ENCODE peak calls at places on chromosomes 4 and X, in eight cellular contexts. One of them, this sample, is unnamed.

GRCh38 chrX:68440438-68440837 is 7.1 kb upstream of the OPHN1 start:
- DNase-seq in NCI-H774: no peak
- DNase-seq in adrenal gland: no peak
- DNase-seq in AG09309: no peak
- DNase-seq in NCI-H446 treated with DMSO at 0.1 percent for 48 hours: no peak
- DNase-seq in endothelial cell of umbilical vein: no peak
- DNase-seq in activated CD4-positive, CD25-positive, alpha-beta regulatory T cell: no peak
- DNase-seq in stimulated activated CD4-positive, alpha-beta T cell treated with anti-CD3 and anti-CD28 coated beads, Interleukin-1b, Interleukin-23, amount 100 ng/mL, for 48 hours: no peak
- DNase-seq in this sample: no peak

GRCh38 chr4:82551734-82552133 is 10.1 kb downstream of the TMEM150C start:
- DNase-seq in activated CD4-positive, CD25-positive, alpha-beta regulatory T cell: no peak
- DNase-seq in adrenal gland: no peak
- DNase-seq in AG09309: no peak
- DNase-seq in endothelial cell of umbilical vein: no peak
- DNase-seq in stimulated activated CD4-positive, alpha-beta T cell treated with anti-CD3 and anti-CD28 coated beads, Interleukin-1b, Interleukin-23, amount 100 ng/mL, for 48 hours: no peak
- DNase-seq in NCI-H774: no peak
- DNase-seq in NCI-H446 treated with DMSO at 0.1 percent for 48 hours: no peak
- DNase-seq in this sample: no peak

GRCh38 chr4:40335508-40335860 is 351 bp downstream of the CHRNA9 start:
- DNase-seq in adrenal gland: no peak
- DNase-seq in endothelial cell of umbilical vein: no peak
- DNase-seq in stimulated activated CD4-positive, alpha-beta T cell treated with anti-CD3 and anti-CD28 coated beads, Interleukin-1b, Interleukin-23, amount 100 ng/mL, for 48 hours: no peak
- DNase-seq in NCI-H446 treated with DMSO at 0.1 percent for 48 hours: no peak
- DNase-seq in activated CD4-positive, CD25-positive, alpha-beta regulatory T cell: no peak
- DNase-seq in NCI-H774: no peak
- DNase-seq in AG09309: no peak
- DNase-seq in this sample: no peak

GRCh38 chr4:2768124-2768523 is 12.0 kb upstream of the TNIP2 start:
- DNase-seq in NCI-H446 treated with DMSO at 0.1 percent for 48 hours: no peak
- DNase-seq in activated CD4-positive, CD25-positive, alpha-beta regulatory T cell: no peak
- DNase-seq in adrenal gland: no peak
- DNase-seq in stimulated activated CD4-positive, alpha-beta T cell treated with anti-CD3 and anti-CD28 coated beads, Interleukin-1b, Interleukin-23, amount 100 ng/mL, for 48 hours: no peak
- DNase-seq in endothelial cell of umbilical vein: no peak
- DNase-seq in NCI-H774: no peak
- DNase-seq in AG09309: no peak
- DNase-seq in this sample: no peak

GRCh38 chrX:135094726-135095125 is 25.6 kb downstream of the ETDB start:
- DNase-seq in NCI-H446 treated with DMSO at 0.1 percent for 48 hours: no peak
- DNase-seq in stimulated activated CD4-positive, alpha-beta T cell treated with anti-CD3 and anti-CD28 coated beads, Interleukin-1b, Interleukin-23, amount 100 ng/mL, for 48 hours: no peak
- DNase-seq in NCI-H774: no peak
- DNase-seq in endothelial cell of umbilical vein: no peak
- DNase-seq in activated CD4-positive, CD25-positive, alpha-beta regulatory T cell: no peak
- DNase-seq in AG09309: no peak
- DNase-seq in adrenal gland: peak; percentile 38
- DNase-seq in this sample: no peak

GRCh38 chr4:15587649-15588048 is 67.5 kb downstream of the FBXL5 start:
- DNase-seq in AG09309: no peak
- DNase-seq in NCI-H774: no peak
- DNase-seq in endothelial cell of umbilical vein: no peak
- DNase-seq in NCI-H446 treated with DMSO at 0.1 percent for 48 hours: no peak
- DNase-seq in activated CD4-positive, CD25-positive, alpha-beta regulatory T cell: no peak
- DNase-seq in adrenal gland: no peak
- DNase-seq in stimulated activated CD4-positive, alpha-beta T cell treated with anti-CD3 and anti-CD28 coated beads, Interleukin-1b, Interleukin-23, amount 100 ng/mL, for 48 hours: no peak
- DNase-seq in this sample: no peak

GRCh38 chrX:111352424-111352823 is 59.6 kb downstream of the DCX start:
- DNase-seq in AG09309: no peak
- DNase-seq in activated CD4-positive, CD25-positive, alpha-beta regulatory T cell: no peak
- DNase-seq in adrenal gland: peak; percentile 9
- DNase-seq in NCI-H446 treated with DMSO at 0.1 percent for 48 hours: peak; percentile 88
- DNase-seq in endothelial cell of umbilical vein: no peak
- DNase-seq in stimulated activated CD4-positive, alpha-beta T cell treated with anti-CD3 and anti-CD28 coated beads, Interleukin-1b, Interleukin-23, amount 100 ng/mL, for 48 hours: no peak
- DNase-seq in NCI-H774: peak; percentile 71
- DNase-seq in this sample: no peak

GRCh38 chrX:56788717-56789122 is 59.7 kb downstream of the NBDY start:
- DNase-seq in activated CD4-positive, CD25-positive, alpha-beta regulatory T cell: no peak
- DNase-seq in adrenal gland: no peak
- DNase-seq in NCI-H446 treated with DMSO at 0.1 percent for 48 hours: no peak
- DNase-seq in stimulated activated CD4-positive, alpha-beta T cell treated with anti-CD3 and anti-CD28 coated beads, Interleukin-1b, Interleukin-23, amount 100 ng/mL, for 48 hours: no peak
- DNase-seq in endothelial cell of umbilical vein: no peak
- DNase-seq in NCI-H774: no peak
- DNase-seq in AG09309: no peak
- DNase-seq in this sample: no peak

GRCh38 chr4:184476660-184477059 is 2.3 kb upstream of the IRF2 start:
- DNase-seq in AG09309: no peak
- DNase-seq in endothelial cell of umbilical vein: no peak
- DNase-seq in NCI-H446 treated with DMSO at 0.1 percent for 48 hours: no peak
- DNase-seq in adrenal gland: no peak
- DNase-seq in stimulated activated CD4-positive, alpha-beta T cell treated with anti-CD3 and anti-CD28 coated beads, Interleukin-1b, Interleukin-23, amount 100 ng/mL, for 48 hours: no peak
- DNase-seq in activated CD4-positive, CD25-positive, alpha-beta regulatory T cell: no peak
- DNase-seq in NCI-H774: no peak
- DNase-seq in this sample: peak; percentile 24

GRCh38 chrX:39642071-39642470 is 455.7 kb downstream of the BCOR start:
- DNase-seq in endothelial cell of umbilical vein: peak; percentile 1
- DNase-seq in activated CD4-positive, CD25-positive, alpha-beta regulatory T cell: no peak
- DNase-seq in AG09309: no peak
- DNase-seq in adrenal gland: no peak
- DNase-seq in NCI-H774: no peak
- DNase-seq in NCI-H446 treated with DMSO at 0.1 percent for 48 hours: no peak
- DNase-seq in stimulated activated CD4-positive, alpha-beta T cell treated with anti-CD3 and anti-CD28 coated beads, Interleukin-1b, Interleukin-23, amount 100 ng/mL, for 48 hours: no peak
- DNase-seq in this sample: no peak

GRCh38 chrX:67693928-67694327 is 150.1 kb downstream of the AR start:
- DNase-seq in endothelial cell of umbilical vein: no peak
- DNase-seq in stimulated activated CD4-positive, alpha-beta T cell treated with anti-CD3 and anti-CD28 coated beads, Interleukin-1b, Interleukin-23, amount 100 ng/mL, for 48 hours: no peak
- DNase-seq in AG09309: no peak
- DNase-seq in NCI-H774: no peak
- DNase-seq in NCI-H446 treated with DMSO at 0.1 percent for 48 hours: no peak
- DNase-seq in adrenal gland: no peak
- DNase-seq in activated CD4-positive, CD25-positive, alpha-beta regulatory T cell: no peak
- DNase-seq in this sample: no peak

GRCh38 chr4:169485084-169485483 is 127.3 kb downstream of the NEK1 start:
- DNase-seq in NCI-H446 treated with DMSO at 0.1 percent for 48 hours: no peak
- DNase-seq in stimulated activated CD4-positive, alpha-beta T cell treated with anti-CD3 and anti-CD28 coated beads, Interleukin-1b, Interleukin-23, amount 100 ng/mL, for 48 hours: no peak
- DNase-seq in endothelial cell of umbilical vein: no peak
- DNase-seq in adrenal gland: no peak
- DNase-seq in AG09309: peak; percentile 38
- DNase-seq in NCI-H774: no peak
- DNase-seq in activated CD4-positive, CD25-positive, alpha-beta regulatory T cell: no peak
- DNase-seq in this sample: no peak

GRCh38 chr4:66565796-66566195 is 895.5 kb upstream of the EPHA5 start:
- DNase-seq in AG09309: no peak
- DNase-seq in endothelial cell of umbilical vein: no peak
- DNase-seq in NCI-H774: no peak
- DNase-seq in activated CD4-positive, CD25-positive, alpha-beta regulatory T cell: no peak
- DNase-seq in stimulated activated CD4-positive, alpha-beta T cell treated with anti-CD3 and anti-CD28 coated beads, Interleukin-1b, Interleukin-23, amount 100 ng/mL, for 48 hours: no peak
- DNase-seq in NCI-H446 treated with DMSO at 0.1 percent for 48 hours: no peak
- DNase-seq in adrenal gland: no peak
- DNase-seq in this sample: no peak

GRCh38 chrX:98607739-98608138 is 1724.0 kb downstream of the RPA4 start:
- DNase-seq in adrenal gland: no peak
- DNase-seq in stimulated activated CD4-positive, alpha-beta T cell treated with anti-CD3 and anti-CD28 coated beads, Interleukin-1b, Interleukin-23, amount 100 ng/mL, for 48 hours: no peak
- DNase-seq in endothelial cell of umbilical vein: no peak
- DNase-seq in activated CD4-positive, CD25-positive, alpha-beta regulatory T cell: no peak
- DNase-seq in NCI-H446 treated with DMSO at 0.1 percent for 48 hours: no peak
- DNase-seq in NCI-H774: no peak
- DNase-seq in AG09309: no peak
- DNase-seq in this sample: no peak

GRCh38 chr4:128770807-128771206 is 38.7 kb upstream of the JADE1 start:
- DNase-seq in activated CD4-positive, CD25-positive, alpha-beta regulatory T cell: no peak
- DNase-seq in NCI-H774: no peak
- DNase-seq in adrenal gland: no peak
- DNase-seq in AG09309: no peak
- DNase-seq in endothelial cell of umbilical vein: peak; percentile 41
- DNase-seq in stimulated activated CD4-positive, alpha-beta T cell treated with anti-CD3 and anti-CD28 coated beads, Interleukin-1b, Interleukin-23, amount 100 ng/mL, for 48 hours: no peak
- DNase-seq in NCI-H446 treated with DMSO at 0.1 percent for 48 hours: no peak
- DNase-seq in this sample: no peak

GRCh38 chr4:163482197-163482596 is 8.6 kb upstream of the TKTL2 start:
- DNase-seq in NCI-H446 treated with DMSO at 0.1 percent for 48 hours: no peak
- DNase-seq in activated CD4-positive, CD25-positive, alpha-beta regulatory T cell: no peak
- DNase-seq in stimulated activated CD4-positive, alpha-beta T cell treated with anti-CD3 and anti-CD28 coated beads, Interleukin-1b, Interleukin-23, amount 100 ng/mL, for 48 hours: no peak
- DNase-seq in AG09309: no peak
- DNase-seq in NCI-H774: no peak
- DNase-seq in adrenal gland: no peak
- DNase-seq in endothelial cell of umbilical vein: no peak
- DNase-seq in this sample: peak; percentile 9

GRCh38 chr4:55031158-55031557 is 94.2 kb downstream of the KDR start:
- DNase-seq in NCI-H774: no peak
- DNase-seq in activated CD4-positive, CD25-positive, alpha-beta regulatory T cell: no peak
- DNase-seq in NCI-H446 treated with DMSO at 0.1 percent for 48 hours: no peak
- DNase-seq in stimulated activated CD4-positive, alpha-beta T cell treated with anti-CD3 and anti-CD28 coated beads, Interleukin-1b, Interleukin-23, amount 100 ng/mL, for 48 hours: no peak
- DNase-seq in AG09309: no peak
- DNase-seq in adrenal gland: no peak
- DNase-seq in endothelial cell of umbilical vein: no peak
- DNase-seq in this sample: no peak

GRCh38 chr4:3700223-3700622 is 66.0 kb upstream of the ADRA2C start:
- DNase-seq in NCI-H774: no peak
- DNase-seq in AG09309: no peak
- DNase-seq in stimulated activated CD4-positive, alpha-beta T cell treated with anti-CD3 and anti-CD28 coated beads, Interleukin-1b, Interleukin-23, amount 100 ng/mL, for 48 hours: no peak
- DNase-seq in activated CD4-positive, CD25-positive, alpha-beta regulatory T cell: no peak
- DNase-seq in NCI-H446 treated with DMSO at 0.1 percent for 48 hours: no peak
- DNase-seq in endothelial cell of umbilical vein: no peak
- DNase-seq in adrenal gland: no peak
- DNase-seq in this sample: no peak

GRCh38 chr4:24559889-24560288 is 24.5 kb downstream of the DHX15 start:
- DNase-seq in stimulated activated CD4-positive, alpha-beta T cell treated with anti-CD3 and anti-CD28 coated beads, Interleukin-1b, Interleukin-23, amount 100 ng/mL, for 48 hours: no peak
- DNase-seq in NCI-H446 treated with DMSO at 0.1 percent for 48 hours: no peak
- DNase-seq in AG09309: no peak
- DNase-seq in NCI-H774: no peak
- DNase-seq in adrenal gland: no peak
- DNase-seq in endothelial cell of umbilical vein: no peak
- DNase-seq in activated CD4-positive, CD25-positive, alpha-beta regulatory T cell: no peak
- DNase-seq in this sample: no peak

GRCh38 chr4:10082047-10082446 is 34.6 kb downstream of the WDR1 start:
- DNase-seq in NCI-H774: no peak
- DNase-seq in AG09309: no peak
- DNase-seq in adrenal gland: no peak
- DNase-seq in NCI-H446 treated with DMSO at 0.1 percent for 48 hours: no peak
- DNase-seq in activated CD4-positive, CD25-positive, alpha-beta regulatory T cell: no peak
- DNase-seq in stimulated activated CD4-positive, alpha-beta T cell treated with anti-CD3 and anti-CD28 coated beads, Interleukin-1b, Interleukin-23, amount 100 ng/mL, for 48 hours: no peak
- DNase-seq in endothelial cell of umbilical vein: no peak
- DNase-seq in this sample: no peak

GRCh38 chr4:81631958-81632439 is 160.3 kb upstream of the RASGEF1B start:
- DNase-seq in NCI-H446 treated with DMSO at 0.1 percent for 48 hours: no peak
- DNase-seq in stimulated activated CD4-positive, alpha-beta T cell treated with anti-CD3 and anti-CD28 coated beads, Interleukin-1b, Interleukin-23, amount 100 ng/mL, for 48 hours: no peak
- DNase-seq in endothelial cell of umbilical vein: no peak
- DNase-seq in NCI-H774: no peak
- DNase-seq in AG09309: peak; percentile 13
- DNase-seq in adrenal gland: no peak
- DNase-seq in activated CD4-positive, CD25-positive, alpha-beta regulatory T cell: no peak
- DNase-seq in this sample: peak; percentile 46

GRCh38 chr4:16496501-16496900 is 270.2 kb upstream of the TAPT1 start:
- DNase-seq in AG09309: peak; percentile 55
- DNase-seq in activated CD4-positive, CD25-positive, alpha-beta regulatory T cell: no peak
- DNase-seq in NCI-H446 treated with DMSO at 0.1 percent for 48 hours: no peak
- DNase-seq in endothelial cell of umbilical vein: peak; percentile 54
- DNase-seq in NCI-H774: no peak
- DNase-seq in adrenal gland: peak; percentile 74
- DNase-seq in stimulated activated CD4-positive, alpha-beta T cell treated with anti-CD3 and anti-CD28 coated beads, Interleukin-1b, Interleukin-23, amount 100 ng/mL, for 48 hours: no peak
- DNase-seq in this sample: no peak

GRCh38 chrX:72027024-72027913 is 104.4 kb downstream of the RTL5 start:
- DNase-seq in NCI-H774: no peak
- DNase-seq in endothelial cell of umbilical vein: no peak
- DNase-seq in AG09309: no peak
- DNase-seq in adrenal gland: no peak
- DNase-seq in NCI-H446 treated with DMSO at 0.1 percent for 48 hours: no peak
- DNase-seq in activated CD4-positive, CD25-positive, alpha-beta regulatory T cell: no peak
- DNase-seq in stimulated activated CD4-positive, alpha-beta T cell treated with anti-CD3 and anti-CD28 coated beads, Interleukin-1b, Interleukin-23, amount 100 ng/mL, for 48 hours: no peak
- DNase-seq in this sample: no peak

GRCh38 chrX:132206259-132206658 is 13.0 kb downstream of the RAP2C start:
- DNase-seq in adrenal gland: no peak
- DNase-seq in endothelial cell of umbilical vein: peak; percentile 20
- DNase-seq in stimulated activated CD4-positive, alpha-beta T cell treated with anti-CD3 and anti-CD28 coated beads, Interleukin-1b, Interleukin-23, amount 100 ng/mL, for 48 hours: no peak
- DNase-seq in AG09309: no peak
- DNase-seq in NCI-H774: no peak
- DNase-seq in NCI-H446 treated with DMSO at 0.1 percent for 48 hours: no peak
- DNase-seq in activated CD4-positive, CD25-positive, alpha-beta regulatory T cell: no peak
- DNase-seq in this sample: no peak

GRCh38 chr4:23710298-23710697 is 179.5 kb downstream of the PPARGC1A start:
- DNase-seq in AG09309: no peak
- DNase-seq in NCI-H446 treated with DMSO at 0.1 percent for 48 hours: no peak
- DNase-seq in stimulated activated CD4-positive, alpha-beta T cell treated with anti-CD3 and anti-CD28 coated beads, Interleukin-1b, Interleukin-23, amount 100 ng/mL, for 48 hours: no peak
- DNase-seq in adrenal gland: no peak
- DNase-seq in NCI-H774: no peak
- DNase-seq in endothelial cell of umbilical vein: no peak
- DNase-seq in activated CD4-positive, CD25-positive, alpha-beta regulatory T cell: no peak
- DNase-seq in this sample: no peak

GRCh38 chr4:152935138-152935537 is 985 bp upstream of the FHDC1 start:
- DNase-seq in adrenal gland: no peak
- DNase-seq in NCI-H774: no peak
- DNase-seq in activated CD4-positive, CD25-positive, alpha-beta regulatory T cell: no peak
- DNase-seq in endothelial cell of umbilical vein: no peak
- DNase-seq in stimulated activated CD4-positive, alpha-beta T cell treated with anti-CD3 and anti-CD28 coated beads, Interleukin-1b, Interleukin-23, amount 100 ng/mL, for 48 hours: peak; percentile 9
- DNase-seq in NCI-H446 treated with DMSO at 0.1 percent for 48 hours: no peak
- DNase-seq in AG09309: no peak
- DNase-seq in this sample: no peak

GRCh38 chr4:169741569-169741968 is 16.2 kb downstream of the HPF1 start:
- DNase-seq in stimulated activated CD4-positive, alpha-beta T cell treated with anti-CD3 and anti-CD28 coated beads, Interleukin-1b, Interleukin-23, amount 100 ng/mL, for 48 hours: no peak
- DNase-seq in NCI-H446 treated with DMSO at 0.1 percent for 48 hours: no peak
- DNase-seq in adrenal gland: no peak
- DNase-seq in endothelial cell of umbilical vein: no peak
- DNase-seq in activated CD4-positive, CD25-positive, alpha-beta regulatory T cell: no peak
- DNase-seq in NCI-H774: no peak
- DNase-seq in AG09309: no peak
- DNase-seq in this sample: no peak

This sample was measured in putamen.